ENCODE peak calls at places on chromosome 9, in ten cellular contexts. Z is Panc1, N is GM23338, Y is stomach, W is HepG2, F is breast epithelium, P is sigmoid colon, L is GM12878, M is SK-N-SH, R is transverse colon. G is an unnamed sample.
A peak's percentile ranks its signal among the peaks of the same experiment; 100 is the strongest.

GRCh38 chr9:99783799-99784198 is 37.9 kb upstream of the NR4A3 start:
- DNase-seq in Z (no peak), N (peak; percentile 31), Y (no peak), W (no peak), F (no peak), P (no peak), L (no peak), M (no peak), R (no peak), G (no peak)

GRCh38 chr9:114308361-114308950 is 14.4 kb upstream of the ORM1 start:
- DNase-seq in Z (no peak), N (no peak), Y (peak; percentile 22), W (no peak), F (no peak), P (peak; percentile 37), L (no peak), M (no peak), R (no peak), G (peak; percentile 52)

GRCh38 chr9:87898151-87898550 is 15.5 kb downstream of the SPATA31E1 start:
- DNase-seq in Z (no peak), N (no peak), Y (no peak), W (no peak), F (no peak), P (no peak), L (no peak), M (no peak), R (no peak), G (no peak)

GRCh38 chr9:131469369-131469768 is 33.3 kb upstream of the POMT1 start:
- DNase-seq in Z (no peak), N (no peak), Y (no peak), W (no peak), F (no peak), P (no peak), L (no peak), M (no peak), R (no peak), G (no peak)

GRCh38 chr9:115157245-115157674 is 39.3 kb upstream of the TNC start:
- DNase-seq in Z (no peak), N (no peak), Y (no peak), W (no peak), F (no peak), P (peak; percentile 66), L (no peak), M (no peak), R (no peak), G (no peak)

GRCh38 chr9:17802249-17802857 is 223.5 kb downstream of the SH3GL2 start:
- DNase-seq in Z (no peak), N (peak; percentile 38), Y (no peak), W (no peak), F (no peak), P (no peak), L (no peak), M (peak; percentile 10), R (no peak), G (no peak)

GRCh38 chr9:23081377-23081776 is 634.8 kb downstream of the DMRTA1 start:
- DNase-seq in Z (no peak), N (peak; percentile 27), Y (no peak), W (no peak), F (no peak), P (no peak), L (no peak), M (no peak), R (no peak), G (no peak)

GRCh38 chr9:80615964-80616363 is 1044.2 kb downstream of the TLE4 start:
- DNase-seq in Z (no peak), N (no peak), Y (no peak), W (no peak), F (no peak), P (no peak), L (no peak), M (no peak), R (no peak), G (no peak)

GRCh38 chr9:137295313-137296213 is 6.5 kb downstream of the NRARP start:
- DNase-seq in Z (no peak), N (peak; percentile 78), Y (peak; percentile 57), W (no peak), F (no peak), P (no peak), L (no peak), M (peak; percentile 97), R (peak; percentile 62), G (no peak)

GRCh38 chr9:88824711-88825110 is 166.6 kb upstream of the S1PR3 start:
- DNase-seq in Z (no peak), N (no peak), Y (no peak), W (no peak), F (no peak), P (no peak), L (no peak), M (no peak), R (no peak), G (no peak)

GRCh38 chr9:94212091-94212490 is 47.0 kb upstream of the ZNF169 start:
- DNase-seq in Z (no peak), N (no peak), Y (no peak), W (no peak), F (no peak), P (no peak), L (no peak), M (no peak), R (no peak), G (no peak)

GRCh38 chr9:10614201-10614870 is 1.5 kb upstream of the PTPRD start:
- DNase-seq in Z (no peak), N (no peak), Y (no peak), W (no peak), F (no peak), P (no peak), L (no peak), M (no peak), R (no peak), G (no peak)

GRCh38 chr9:79616013-79616412 is 44.2 kb downstream of the TLE4 start:
- DNase-seq in Z (no peak), N (no peak), Y (no peak), W (no peak), F (no peak), P (no peak), L (no peak), M (no peak), R (no peak), G (no peak)

GRCh38 chr9:135156525-135157510 is 69.3 kb downstream of the OLFM1 start:
- DNase-seq in Z (no peak), N (peak; percentile 90), Y (peak; percentile 32), W (peak; percentile 15), F (no peak), P (no peak), L (no peak), M (no peak), R (peak; percentile 14), G (no peak)

GRCh38 chr9:134983094-134983493 is 65.4 kb upstream of the FCN1 start:
- DNase-seq in Z (peak; percentile 2), N (peak; percentile 80), Y (peak; percentile 30), W (no peak), F (no peak), P (peak; percentile 59), L (peak; percentile 2), M (no peak), R (no peak), G (no peak)

DNA sequence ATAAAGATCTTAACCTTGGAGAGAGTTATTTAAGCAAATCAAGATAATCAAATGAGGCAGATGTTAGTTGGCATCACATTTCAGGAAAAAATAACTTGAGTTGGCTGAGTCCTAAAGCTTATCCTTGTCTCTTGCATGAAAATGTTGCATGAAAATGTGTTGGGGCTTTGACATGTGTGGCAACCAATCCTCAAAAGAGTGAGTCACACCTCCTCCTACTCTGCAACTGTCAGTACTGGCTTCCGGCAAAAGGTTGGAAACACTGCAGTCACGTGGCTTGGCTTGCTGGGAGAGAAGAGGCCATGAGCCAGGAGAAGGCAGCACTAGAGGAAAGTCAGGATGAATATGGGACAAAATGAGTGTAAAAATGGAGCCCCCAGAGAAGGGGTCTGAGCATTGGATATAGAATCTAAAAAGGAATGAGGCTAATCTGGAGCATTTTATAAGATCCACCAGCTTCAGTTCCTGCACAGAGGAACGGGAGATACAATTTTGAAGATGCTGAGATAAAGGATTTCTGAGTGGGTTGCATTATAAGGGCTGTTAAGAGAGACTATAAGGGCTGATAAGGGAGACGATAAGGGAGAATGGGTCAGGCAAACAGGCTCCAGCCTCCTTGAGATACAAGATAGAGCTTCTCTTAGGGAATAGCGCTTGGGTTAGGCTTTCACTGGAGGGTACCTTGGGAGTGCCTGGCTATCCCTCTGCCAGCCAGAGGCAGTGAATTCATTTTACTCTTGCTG is 43.1 kb downstream of the SPATA31D1 start:
- DNase-seq in Z (no peak), N (no peak), Y (no peak), W (peak; percentile 2), F (peak; percentile 55), P (peak; percentile 76), L (no peak), M (no peak), R (no peak), G (no peak)
- H3K27ac ChIP-seq in Z (no peak overlapping the region), N (no peak overlapping the region), Y (no peak overlapping the region), W (no peak overlapping the region), F (no peak overlapping the region), P (no peak overlapping the region), L (no peak overlapping the region), M (peak overlapping the region; percentile 23), R (no peak overlapping the region), G (no peak overlapping the region)

GRCh38 chr9:36991516-36992134 is 42.4 kb downstream of the PAX5 start:
- DNase-seq in Z (peak; percentile 47), N (peak; percentile 75), Y (peak; percentile 31), W (no peak), F (no peak), P (no peak), L (no peak), M (peak; percentile 71), R (no peak), G (no peak)
- TF ChIP-seq CTCF in Z (no peak), N (peak; percentile 87), Y (no peak), W (peak; percentile 74), F (no peak), P (no peak), L (peak; percentile 77), M (peak; percentile 65), R (peak; percentile 21), G (no peak)

DNA sequence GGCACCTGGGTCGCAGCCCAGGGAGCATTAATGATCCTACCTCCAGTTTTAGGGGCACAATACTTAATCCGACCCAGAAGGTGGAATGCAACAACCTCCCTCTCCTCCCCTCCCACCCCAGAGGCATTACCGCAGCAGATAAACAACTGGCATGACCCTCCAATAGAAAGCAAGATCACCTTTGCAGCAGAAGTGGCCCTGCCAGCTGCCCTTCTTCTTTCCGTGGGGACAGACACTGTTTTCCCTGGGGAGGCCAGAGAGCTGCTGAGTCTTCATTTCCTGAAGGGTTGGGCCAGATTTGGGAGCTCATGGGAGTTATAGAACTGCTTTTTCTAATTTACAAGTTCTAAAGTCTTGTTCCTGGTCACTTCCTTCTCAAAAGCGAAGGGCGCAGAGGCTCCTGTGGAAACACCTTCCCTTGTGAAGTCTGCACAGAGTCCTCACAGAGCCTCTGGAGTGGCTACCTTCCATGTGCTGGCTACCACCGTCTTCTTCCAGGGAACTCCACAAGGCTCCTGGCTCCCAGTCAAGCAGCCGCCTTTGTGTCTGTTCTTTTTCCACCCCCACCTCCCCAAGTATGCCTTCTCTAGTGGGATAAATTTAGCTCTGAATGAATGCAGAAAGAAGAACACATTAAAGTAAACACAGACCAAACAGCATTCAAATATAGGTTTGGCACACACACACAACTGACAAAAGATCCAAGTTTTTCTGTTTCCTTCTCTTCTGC is 8.0 kb upstream of the PALM2AKAP2 start:
- DNase-seq in Z (no peak), N (no peak), Y (no peak), W (no peak), F (no peak), P (peak; percentile 84), L (no peak), M (no peak), R (no peak), G (no peak)
- TF ChIP-seq POLR2AphosphoS5 in Z (no peak), N (no peak), Y (no peak), W (no peak), F (no peak), P (peak; percentile 43), L (no peak), M (no peak), R (no peak), G (no peak)

GRCh38 chr9:104923289-104923688 is 4.7 kb downstream of the ABCA1 start:
- DNase-seq in Z (no peak), N (no peak), Y (no peak), W (no peak), F (no peak), P (no peak), L (no peak), M (no peak), R (no peak), G (no peak)
- H3K27ac ChIP-seq in Z (no peak overlapping the region), N (no peak overlapping the region), Y (peak overlapping the region; percentile 2), W (peak overlapping the region; percentile 3), F (no peak overlapping the region), P (peak overlapping the region; percentile 12), L (no peak overlapping the region), M (no peak overlapping the region), R (no peak overlapping the region), G (no peak overlapping the region)